ENCODE peak calls at places on chromosomes 16 and 17, in eight cellular contexts. Z is psoas muscle, O is HCT116, F is brain microvascular endothelial cell, V is HFF-Myc, N is thoracic aorta, R is upper lobe of right lung, M is Caco-2. W is an unnamed sample.

GRCh38 chr17:12549499-12549901 is 116.2 kb upstream of the MYOCD start:
- DNase-seq in R (no peak), Z (no peak), N (no peak), V (no peak), F (peak), M (no peak), O (no peak), W (no peak)

GRCh38 chr16:29745126-29745852 is 501 bp downstream of the C16orf54 start:
- DNase-seq in O (no peak), M (no peak), V (no peak), Z (no peak), N (no peak), R (peak), F (no peak), W (no peak)

GRCh38 chr17:33639103-33639991 is 346.3 kb upstream of the ASIC2 start:
- DNase-seq in F (no peak), Z (no peak), M (no peak), O (no peak), R (no peak), N (no peak), V (no peak), W (no peak)

GRCh38 chr17:76844485-76844829 is 23.7 kb upstream of the MGAT5B start:
- DNase-seq in R (no peak), Z (no peak), N (no peak), O (no peak), F (no peak), V (no peak), M (no peak), W (no peak)

GRCh38 chr17:31388770-31389672 is 2.5 kb upstream of the RAB11FIP4 start:
- DNase-seq in Z (no peak), V (no peak), M (peak), N (no peak), F (no peak), R (no peak), O (no peak), W (peak)

GRCh38 chr16:82769845-82770244 is 143.1 kb downstream of the CDH13 start:
- DNase-seq in V (no peak), R (no peak), F (no peak), O (no peak), N (no peak), Z (peak), M (no peak), W (no peak)

GRCh38 chr17:6995500-6996255 is at the start of gene ALOX12:
- DNase-seq in F (no peak), V (no peak), M (no peak), N (no peak), Z (peak), O (no peak), R (no peak), W (no peak)

GRCh38 chr16:19356024-19356952 is 61.4 kb upstream of the TMC5 start:
- DNase-seq in R (no peak), Z (no peak), O (no peak), V (no peak), F (no peak), N (no peak), M (no peak), W (no peak)

GRCh38 chr16:1093284-1094123 is 2.5 kb downstream of the C1QTNF8 start:
- DNase-seq in Z (no peak), M (no peak), N (no peak), F (no peak), V (no peak), R (no peak), O (peak), W (no peak)

GRCh38 chr17:47663997-47664941 is 14.6 kb downstream of the KPNB1 start:
- DNase-seq in Z (no peak), R (no peak), N (no peak), M (peak), O (peak), F (peak), V (peak), W (peak)

GRCh38 chr17:37493249-37494027 is 3.7 kb downstream of the DUSP14 start:
- DNase-seq in Z (no peak), F (peak), O (peak), M (no peak), V (no peak), N (no peak), R (no peak), W (no peak)

GRCh38 chr16:56610017-56610608 is 1.7 kb downstream of the MT2A start:
- DNase-seq in V (no peak), O (peak), F (peak), R (peak), Z (peak), M (no peak), N (no peak), W (no peak)

GRCh38 chr16:27671410-27671809 is 121.5 kb downstream of the KATNIP start:
- DNase-seq in V (no peak), M (peak), F (no peak), Z (no peak), R (no peak), N (no peak), O (no peak), W (no peak)

GRCh38 chr16:9965079-9965478 is 217.1 kb downstream of the GRIN2A start:
- DNase-seq in R (no peak), M (no peak), F (no peak), Z (no peak), N (no peak), V (no peak), O (no peak), W (no peak)

GRCh38 chr17:13538841-13539411 is 62.8 kb downstream of the HS3ST3A1 start:
- DNase-seq in O (no peak), V (no peak), F (no peak), Z (no peak), N (no peak), M (no peak), R (no peak), W (no peak)

GRCh38 chr17:57522436-57523005 is 222.6 kb downstream of the CCDC182 start:
- DNase-seq in V (no peak), M (no peak), R (no peak), N (no peak), O (no peak), Z (no peak), F (no peak), W (no peak)

GRCh38 chr16:88499836-88500251 is 46.8 kb downstream of the ZFPM1 start:
- DNase-seq in V (no peak), N (no peak), O (no peak), R (no peak), F (no peak), M (no peak), Z (no peak), W (no peak)

GRCh38 chr17:28682655-28683054 is 20.6 kb downstream of the SUPT6H start:
- DNase-seq in N (no peak), V (no peak), Z (no peak), O (no peak), M (no peak), R (no peak), F (no peak), W (no peak)

GRCh38 chr17:61309857-61310256 is 89.8 kb upstream of the TBX2 start:
- DNase-seq in V (peak), Z (no peak), N (no peak), F (peak), O (no peak), R (no peak), M (no peak), W (no peak)

GRCh38 chr16:54285414-54286066 is 1.0 kb downstream of the IRX3 start:
- DNase-seq in O (no peak), N (no peak), F (no peak), M (peak), V (no peak), R (peak), Z (no peak), W (no peak)

GRCh38 chr16:11079657-11080187 is 135.4 kb downstream of the CLEC16A start:
- DNase-seq in N (no peak), M (no peak), O (no peak), F (peak), V (peak), Z (no peak), R (no peak), W (no peak)

GRCh38 chr16:10625595-10626357 is 45.4 kb upstream of the EMP2 start:
- DNase-seq in N (no peak), Z (no peak), R (no peak), F (peak), M (no peak), V (no peak), O (no peak), W (no peak)

GRCh38 chr17:34669511-34669910 is 90.1 kb downstream of the TMEM132E start:
- DNase-seq in M (no peak), V (no peak), R (no peak), Z (no peak), N (no peak), O (no peak), F (no peak), W (no peak)

GRCh38 chr16:48489376-48489775 is 104.2 kb upstream of the SIAH1 start:
- DNase-seq in F (no peak), N (no peak), O (no peak), Z (no peak), R (no peak), M (no peak), V (no peak), W (no peak)

GRCh38 chr16:69567031-69567680 is 1.4 kb downstream of the NFAT5 start:
- DNase-seq in O (no peak), Z (no peak), N (no peak), M (peak), F (peak), R (no peak), V (no peak), W (no peak)

GRCh38 chr17:57114085-57114673 is 29.1 kb downstream of the AKAP1 start:
- DNase-seq in Z (peak), V (no peak), F (no peak), R (no peak), O (no peak), M (peak), N (no peak), W (peak)

GRCh38 chr17:73646409-73647305 is 2.4 kb upstream of the SDK2 start:
- DNase-seq in M (peak), F (no peak), N (no peak), R (peak), O (no peak), V (no peak), Z (no peak), W (no peak)

GRCh38 chr16:20814761-20815160 is 8.4 kb downstream of the REXO5 start:
- DNase-seq in F (no peak), R (no peak), V (no peak), O (no peak), M (no peak), N (no peak), Z (no peak), W (no peak)

GRCh38 chr17:6682339-6682738 is 30.8 kb downstream of the C17orf100 start:
- DNase-seq in O (no peak), V (no peak), N (no peak), R (no peak), M (no peak), Z (no peak), F (no peak), W (no peak)

GRCh38 chr16:69311533-69312388 is 611 bp downstream of the VPS4A start:
- DNase-seq in V (no peak), N (no peak), O (no peak), F (no peak), R (peak), Z (peak), M (peak), W (no peak)

GRCh38 chr16:81608515-81609209 is 164.1 kb downstream of the CMIP start:
- DNase-seq in F (peak), Z (peak), R (no peak), V (no peak), M (no peak), N (no peak), O (no peak), W (no peak)

GRCh38 chr16:11848842-11849241 is 2.5 kb downstream of the RSL1D1 start:
- DNase-seq in Z (no peak), R (no peak), N (no peak), V (no peak), M (no peak), O (no peak), F (peak), W (no peak)

GRCh38 chr17:29574732-29575510 is 6.4 kb downstream of the TP53I13 start:
- DNase-seq in R (peak), Z (no peak), F (no peak), V (no peak), N (no peak), O (no peak), M (peak), W (no peak)

DNA sequence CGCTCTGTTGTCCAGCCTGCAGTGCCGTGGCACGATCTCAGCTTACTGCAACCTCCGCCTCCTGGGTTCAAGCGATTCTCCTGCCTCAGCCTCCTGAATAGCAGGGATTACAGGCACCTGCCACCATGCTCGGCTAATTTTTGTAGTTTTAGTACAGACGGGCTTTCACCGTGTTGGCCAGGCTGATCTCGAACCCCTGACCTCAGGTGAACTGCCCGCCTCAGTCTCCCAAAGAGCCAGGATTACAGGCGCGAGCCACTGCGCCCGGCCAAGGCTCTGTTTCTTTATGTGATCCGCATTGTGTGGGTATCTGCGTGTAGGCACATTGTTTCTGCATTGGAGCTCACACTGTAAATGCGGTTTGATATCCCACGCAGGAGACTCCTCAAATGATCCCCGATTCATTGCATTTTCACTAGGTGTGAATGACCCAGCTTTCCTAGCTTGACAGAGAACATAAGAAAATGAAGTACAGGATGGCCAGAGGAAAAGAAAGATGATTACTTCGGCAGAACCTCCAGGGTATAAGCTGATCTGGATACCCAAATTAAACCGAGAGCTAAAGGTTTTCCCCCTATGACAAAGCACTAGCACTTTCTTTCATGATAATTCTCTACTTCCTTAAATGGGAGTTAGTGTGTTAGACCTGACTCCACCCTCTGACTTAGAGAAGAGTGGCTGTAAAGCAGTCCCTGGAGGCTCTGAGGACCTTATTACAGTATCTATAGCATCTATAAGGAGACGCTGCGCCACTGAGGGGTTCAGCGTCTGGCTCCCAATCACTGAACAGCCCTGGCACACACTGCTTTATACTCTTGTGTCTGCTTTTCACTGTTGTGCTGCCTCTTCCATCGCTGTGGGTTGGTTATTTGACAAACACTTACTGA is 17.3 kb downstream of the COTL1 start:
- DNase-seq in N (no peak), V (no peak), R (no peak), F (no peak), O (no peak), Z (no peak), M (no peak), W (no peak)
- H3K4me3 ChIP-seq in N (peak), V (no peak), R (peak), F (no peak), O (no peak), Z (no peak), M (no peak), W (no peak)

DNA sequence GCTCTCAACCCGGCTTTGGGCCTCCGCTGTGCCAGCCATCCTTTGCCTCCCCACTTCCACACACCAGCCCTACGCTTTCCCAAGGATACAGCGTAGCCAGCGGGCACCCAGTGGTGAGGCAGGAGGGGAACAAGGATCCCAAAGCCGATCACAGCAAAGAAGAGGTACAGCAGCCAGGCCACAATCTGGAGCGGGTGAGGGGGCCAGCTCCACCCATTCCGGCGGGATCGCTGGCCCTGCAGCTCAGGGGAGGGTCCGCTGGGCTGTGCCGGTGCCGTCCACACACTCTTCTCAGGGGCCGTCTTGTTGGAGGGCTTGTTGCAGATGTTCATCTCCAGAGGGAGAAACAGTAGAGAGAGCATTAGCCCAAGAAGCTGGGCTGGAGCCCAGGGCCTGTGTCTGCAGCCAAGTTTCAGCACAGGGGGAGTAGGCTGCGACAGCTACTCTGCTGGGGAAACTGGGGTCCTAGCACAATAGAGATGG is 10.1 kb downstream of the ZDHHC1 start:
- DNase-seq in O (no peak), F (no peak), Z (no peak), V (no peak), N (no peak), M (no peak), R (no peak), W (no peak)
- TF ChIP-seq CTCF in O (no peak), F (no peak), Z (no peak), V (no peak), N (no peak), M (no peak), R (no peak), W (no peak)

GRCh38 chr17:82035956-82036633 is 1.4 kb downstream of the DCXR start:
- DNase-seq in M (no peak), Z (peak), F (no peak), N (no peak), R (no peak), O (no peak), V (no peak), W (no peak)
- H3K4me3 ChIP-seq in M (peak), Z (peak), F (peak), N (peak), R (peak), O (peak), V (peak), W (peak)

GRCh38 chr17:65560628-65561371 is 648 bp downstream of the AXIN2 start:
- DNase-seq in V (peak), O (peak), Z (peak), M (peak), R (peak), N (peak), F (peak), W (no peak)

GRCh38 chr17:65559802-65560627 is 1.4 kb downstream of the AXIN2 start:
- DNase-seq in M (peak), N (no peak), F (no peak), V (no peak), O (no peak), R (peak), Z (peak), W (no peak)

GRCh38 chr17:65559483-65559801 is 2.0 kb downstream of the AXIN2 start:
- DNase-seq in R (no peak), M (no peak), Z (no peak), O (no peak), V (no peak), N (no peak), F (no peak), W (no peak)

GRCh38 chr17:65562206-65562531 is 721 bp upstream of the AXIN2 start:
- DNase-seq in M (no peak), N (no peak), R (no peak), V (no peak), F (no peak), Z (no peak), O (no peak), W (no peak)

DNA sequence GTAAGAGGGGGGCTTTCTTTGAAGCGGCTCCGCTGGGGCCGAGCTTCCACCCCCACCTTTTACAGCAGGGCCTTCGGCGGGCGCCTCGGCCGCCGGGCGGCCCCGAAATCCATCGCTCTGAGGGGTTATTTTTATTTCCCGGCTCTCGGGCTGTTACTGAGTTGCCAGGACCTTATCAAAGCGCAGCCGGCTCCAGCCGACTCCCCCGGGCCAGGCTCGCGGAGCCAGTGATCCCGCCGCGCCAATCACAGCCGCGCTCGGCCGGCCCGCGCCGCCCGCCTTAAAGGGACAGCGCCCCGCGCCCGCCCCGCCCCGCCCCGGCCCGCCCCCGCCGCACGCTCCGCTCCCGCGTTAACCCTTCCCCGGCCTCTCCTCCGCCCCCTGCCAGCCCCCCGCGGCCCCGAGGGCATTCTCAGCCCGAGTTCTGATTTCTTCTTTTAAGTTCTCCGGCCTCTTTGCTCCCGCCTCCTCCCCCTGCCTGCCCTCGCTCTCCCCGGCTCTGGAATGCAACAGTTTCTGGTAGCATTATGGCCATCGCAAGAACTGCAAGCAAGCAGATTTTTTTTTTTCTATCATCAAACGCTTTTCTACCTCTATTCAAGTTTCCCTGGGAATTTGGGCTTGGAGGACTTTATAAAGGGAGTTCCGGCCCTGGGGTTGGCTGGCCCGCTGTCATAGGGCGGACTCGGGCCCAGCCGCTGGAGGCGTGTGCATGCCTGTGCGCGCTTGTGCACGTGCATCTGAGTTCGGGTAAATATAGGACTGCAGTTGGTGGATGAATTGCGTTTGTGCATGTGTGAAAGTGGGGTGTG is at the start of gene AXIN2:
- DNase-seq in R (peak), N (peak), F (peak), O (peak), Z (peak), V (peak), M (peak), W (no peak)
- TF ChIP-seq CTCF in R (no peak), N (peak), F (peak), O (peak), Z (no peak), V (no peak), M (peak), W (no peak)

DNA sequence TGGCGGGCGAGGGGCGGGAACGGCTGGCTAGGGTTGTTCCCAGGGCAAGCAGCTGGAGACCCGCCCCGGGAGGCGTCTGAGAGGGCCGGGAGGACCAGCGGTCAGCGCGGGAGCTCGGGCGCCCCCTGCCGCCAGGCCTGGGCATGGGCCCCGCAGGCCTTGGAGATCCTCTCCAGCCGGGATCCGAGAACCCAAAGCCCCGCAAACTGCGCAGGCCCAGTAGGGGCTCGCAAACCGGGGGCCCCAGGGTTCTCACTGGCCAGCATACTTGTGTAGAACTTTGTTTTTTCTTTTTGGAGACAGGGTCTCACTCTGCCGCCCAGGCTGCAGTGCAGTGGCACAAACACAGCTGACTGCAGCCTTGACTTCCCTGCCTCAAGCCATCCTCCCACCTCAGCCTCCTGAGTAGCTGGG is 20.8 kb upstream of the ZNF423 start:
- DNase-seq in V (no peak), Z (peak), N (no peak), R (peak), F (peak), O (no peak), M (peak), W (no peak)
- H3K4me3 ChIP-seq in V (no peak), Z (peak), N (peak), R (peak), F (peak), O (no peak), M (no peak), W (no peak)

DNA sequence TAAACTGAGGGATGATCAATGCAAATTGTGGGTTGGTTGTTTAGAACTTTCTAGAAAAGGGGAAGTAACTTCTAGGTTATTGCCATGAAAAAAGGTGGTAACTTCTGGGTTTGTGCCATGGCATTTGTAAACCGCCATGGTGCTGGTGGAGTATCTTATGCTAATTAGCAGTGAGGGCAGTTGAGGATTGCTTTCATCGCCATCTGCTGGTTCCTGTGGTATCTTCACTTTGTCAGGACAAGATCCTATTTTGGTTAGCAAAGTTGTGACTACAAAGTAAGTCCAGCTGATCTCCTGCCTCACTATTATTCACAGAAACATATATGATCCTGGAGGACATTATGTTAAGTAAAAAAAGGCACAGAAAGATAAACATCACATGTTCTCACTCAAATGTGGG is 1332.3 kb downstream of the CDH11 start:
- DNase-seq in F (no peak), M (no peak), Z (no peak), O (no peak), R (no peak), N (no peak), V (no peak), W (no peak)
- TF ChIP-seq CTCF in F (peak), M (no peak), Z (no peak), O (no peak), R (no peak), N (no peak), V (no peak), W (no peak)

W was measured in Panc1.